ENCODE peak calls at places on chromosomes 4 and X, in ten cellular contexts. W is A549, J is heart left ventricle, L is body of pancreas, I is HepG2, U is right lobe of liver, V is HCT116, X is IMR-90, H is upper lobe of left lung, P is gastrocnemius medialis. B is an unnamed sample.

GRCh38 chrX:104987063-104987462 is 233.4 kb downstream of the TEX13A start:
- ATAC-seq in W (no peak), J (no peak), L (no peak), I (no peak), U (no peak), V (no peak), X (no peak), H (no peak), P (no peak), B (no peak)

GRCh38 chrX:115642304-115642703 is 81.3 kb downstream of the PLS3 start:
- ATAC-seq in W (peak), J (peak), L (no peak), I (no peak), U (peak), V (no peak), X (no peak), H (no peak), P (no peak), B (no peak)

GRCh38 chr4:133148690-133149363 is at the start of gene PCDH10:
- ATAC-seq in W (peak), J (peak), L (peak), I (peak), U (peak), V (no peak), X (peak), H (peak), P (peak), B (peak)

GRCh38 chrX:65451663-65452062 is 82.9 kb downstream of the LAS1L start:
- ATAC-seq in W (no peak), J (no peak), L (no peak), I (peak), U (peak), V (no peak), X (no peak), H (no peak), P (no peak), B (no peak)

GRCh38 chr4:6984611-6985115 is 58.5 kb upstream of the TADA2B start:
- ATAC-seq in W (no peak), J (no peak), L (no peak), I (no peak), U (no peak), V (no peak), X (no peak), H (no peak), P (no peak), B (no peak)

GRCh38 chrX:40513835-40514234 is 66.9 kb upstream of the ATP6AP2 start:
- ATAC-seq in W (no peak), J (no peak), L (no peak), I (no peak), U (no peak), V (no peak), X (no peak), H (no peak), P (no peak), B (no peak)

GRCh38 chr4:95105112-95105511 is 347.4 kb downstream of the BMPR1B start:
- ATAC-seq in W (no peak), J (peak), L (no peak), I (no peak), U (no peak), V (no peak), X (no peak), H (no peak), P (peak), B (no peak)

GRCh38 chr4:114472269-114473032 is 126.2 kb upstream of the UGT8 start:
- ATAC-seq in W (no peak), J (no peak), L (no peak), I (no peak), U (no peak), V (no peak), X (no peak), H (no peak), P (no peak), B (no peak)

GRCh38 chr4:2667428-2667827 is 88.7 kb downstream of the TNIP2 start:
- ATAC-seq in W (no peak), J (no peak), L (no peak), I (no peak), U (no peak), V (no peak), X (no peak), H (no peak), P (no peak), B (no peak)

GRCh38 chr4:3323071-3323481 is 30.3 kb downstream of the RGS12 start:
- ATAC-seq in W (no peak), J (no peak), L (no peak), I (peak), U (no peak), V (no peak), X (no peak), H (no peak), P (no peak), B (no peak)

GRCh38 chrX:16267431-16267830 is 100.2 kb downstream of the MAGEB17 start:
- ATAC-seq in W (no peak), J (no peak), L (no peak), I (no peak), U (no peak), V (no peak), X (no peak), H (no peak), P (no peak), B (no peak)

GRCh38 chrX:119466970-119467369 is 1.3 kb upstream of the SLC25A5 start:
- ATAC-seq in W (no peak), J (no peak), L (peak), I (no peak), U (no peak), V (no peak), X (no peak), H (no peak), P (no peak), B (no peak)

GRCh38 chr4:152807294-152807829 is 27.6 kb downstream of the ARFIP1 start:
- ATAC-seq in W (no peak), J (no peak), L (no peak), I (no peak), U (no peak), V (no peak), X (no peak), H (no peak), P (no peak), B (no peak)

GRCh38 chrX:14359316-14359715 is 170.0 kb upstream of the GLRA2 start:
- ATAC-seq in W (no peak), J (no peak), L (no peak), I (no peak), U (no peak), V (no peak), X (no peak), H (no peak), P (no peak), B (no peak)

DNA sequence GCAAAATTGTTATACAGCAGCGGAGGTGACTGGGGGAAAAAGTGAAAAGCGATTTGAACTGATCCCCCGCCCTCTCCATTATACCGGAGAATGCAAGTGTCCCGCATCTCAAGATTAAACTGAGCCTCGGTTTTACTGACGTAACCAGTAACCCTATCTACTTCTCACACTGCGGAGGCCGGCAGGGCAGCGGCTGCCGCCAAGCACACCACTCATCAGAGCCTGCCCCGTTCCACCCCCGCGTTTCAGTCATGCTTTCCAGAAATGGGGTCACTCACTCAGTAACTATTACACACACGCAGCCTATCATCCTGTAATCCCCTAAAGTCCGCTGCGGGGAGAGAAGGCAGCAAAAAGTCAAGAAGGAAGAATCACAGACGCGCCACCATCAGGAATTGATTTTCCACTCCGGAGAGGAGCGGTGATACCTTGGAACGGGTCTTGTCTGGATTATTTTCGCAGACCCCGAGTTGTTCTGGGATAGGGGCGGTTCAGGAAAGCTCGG is 1.4 kb downstream of the RPS6KA3 start:
- ATAC-seq in W (peak), J (peak), L (no peak), I (peak), U (peak), V (peak), X (peak), H (peak), P (peak), B (peak)
- TF ChIP-seq POLR2A in W (no peak), J (no peak), L (peak), I (peak), U (peak), V (no peak), X (peak), H (no peak), P (peak), B (no peak)

GRCh38 chrX:106168107-106168506 is at the start of gene PWWP3B:
- ATAC-seq in W (no peak), J (peak), L (peak), I (no peak), U (peak), V (peak), X (no peak), H (no peak), P (no peak), B (no peak)
- TF ChIP-seq POLR2A in W (no peak), J (no peak), L (peak), I (no peak), U (no peak), V (peak), X (no peak), H (no peak), P (no peak), B (no peak)

GRCh38 chr4:103673983-103674382 is 45.8 kb downstream of the TACR3 start:
- ATAC-seq in W (no peak), J (no peak), L (no peak), I (no peak), U (no peak), V (no peak), X (no peak), H (no peak), P (no peak), B (no peak)
- TF ChIP-seq POLR2A in W (no peak), J (no peak), L (no peak), I (no peak), U (no peak), V (no peak), X (no peak), H (no peak), P (no peak), B (no peak)

GRCh38 chr4:124423160-124423559 is 289.4 kb downstream of the ANKRD50 start:
- ATAC-seq in W (no peak), J (no peak), L (no peak), I (no peak), U (no peak), V (no peak), X (peak), H (no peak), P (no peak), B (no peak)

GRCh38 chr4:124426279-124426678 is 286.3 kb downstream of the ANKRD50 start:
- ATAC-seq in W (no peak), J (no peak), L (no peak), I (no peak), U (no peak), V (peak), X (no peak), H (no peak), P (no peak), B (no peak)

GRCh38 chr4:124428648-124429047 is 283.9 kb downstream of the ANKRD50 start:
- ATAC-seq in W (no peak), J (no peak), L (no peak), I (no peak), U (peak), V (no peak), X (no peak), H (no peak), P (no peak), B (no peak)

GRCh38 chr4:124429746-124430250 is 282.7 kb downstream of the ANKRD50 start:
- ATAC-seq in W (no peak), J (no peak), L (no peak), I (no peak), U (no peak), V (no peak), X (no peak), H (no peak), P (no peak), B (no peak)

GRCh38 chr4:124427095-124427767 is 285.3 kb downstream of the ANKRD50 start:
- ATAC-seq in W (no peak), J (peak), L (peak), I (no peak), U (peak), V (no peak), X (no peak), H (no peak), P (no peak), B (no peak)
- TF ChIP-seq POLR2A in W (no peak), J (no peak), L (no peak), I (no peak), U (no peak), V (no peak), X (no peak), H (no peak), P (no peak), B (no peak)

DNA sequence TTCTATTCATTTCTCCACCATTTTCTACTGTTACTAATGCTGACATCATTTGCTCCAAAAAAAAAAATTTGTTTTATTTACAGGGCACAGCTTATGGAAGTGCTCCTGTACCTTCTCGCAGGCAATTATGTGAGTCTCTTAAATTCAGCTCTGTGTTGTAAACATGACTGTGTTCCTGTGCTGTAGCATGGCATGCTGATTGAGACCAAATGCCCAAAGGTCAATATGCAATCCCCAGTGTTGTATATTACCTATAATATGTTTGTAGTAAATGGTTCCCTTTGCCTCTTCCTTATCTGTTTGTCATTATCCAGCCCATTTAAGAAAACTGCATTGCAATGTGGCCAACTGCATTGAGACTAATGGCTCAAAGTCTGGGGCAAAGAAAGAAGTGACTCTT is 1020.0 kb upstream of the GRID2 start:
- ATAC-seq in W (no peak), J (no peak), L (no peak), I (no peak), U (no peak), V (no peak), X (no peak), H (no peak), P (no peak), B (no peak)
- TF ChIP-seq POLR2A in W (no peak), J (no peak), L (no peak), I (no peak), U (no peak), V (no peak), X (no peak), H (no peak), P (no peak), B (no peak)

GRCh38 chr4:110619001-110619350 is 3.9 kb downstream of the PITX2 start:
- ATAC-seq in W (no peak), J (no peak), L (no peak), I (no peak), U (no peak), V (no peak), X (no peak), H (no peak), P (no peak), B (no peak)

GRCh38 chr4:110619401-110620247 is 3.3 kb downstream of the PITX2 start:
- ATAC-seq in W (no peak), J (no peak), L (no peak), I (no peak), U (no peak), V (no peak), X (no peak), H (no peak), P (no peak), B (no peak)

GRCh38 chr4:110616162-110617062 is 6.5 kb downstream of the PITX2 start:
- ATAC-seq in W (no peak), J (no peak), L (no peak), I (no peak), U (no peak), V (no peak), X (no peak), H (no peak), P (no peak), B (no peak)

GRCh38 chr4:110617095-110617494 is 5.8 kb downstream of the PITX2 start:
- ATAC-seq in W (no peak), J (no peak), L (no peak), I (no peak), U (no peak), V (no peak), X (no peak), H (no peak), P (no peak), B (no peak)

GRCh38 chr4:110618091-110619000 is 4.5 kb downstream of the PITX2 start:
- ATAC-seq in W (no peak), J (no peak), L (no peak), I (no peak), U (no peak), V (no peak), X (no peak), H (no peak), P (peak), B (peak)
- TF ChIP-seq POLR2A in W (no peak), J (no peak), L (no peak), I (no peak), U (no peak), V (no peak), X (no peak), H (no peak), P (no peak), B (no peak)

DNA sequence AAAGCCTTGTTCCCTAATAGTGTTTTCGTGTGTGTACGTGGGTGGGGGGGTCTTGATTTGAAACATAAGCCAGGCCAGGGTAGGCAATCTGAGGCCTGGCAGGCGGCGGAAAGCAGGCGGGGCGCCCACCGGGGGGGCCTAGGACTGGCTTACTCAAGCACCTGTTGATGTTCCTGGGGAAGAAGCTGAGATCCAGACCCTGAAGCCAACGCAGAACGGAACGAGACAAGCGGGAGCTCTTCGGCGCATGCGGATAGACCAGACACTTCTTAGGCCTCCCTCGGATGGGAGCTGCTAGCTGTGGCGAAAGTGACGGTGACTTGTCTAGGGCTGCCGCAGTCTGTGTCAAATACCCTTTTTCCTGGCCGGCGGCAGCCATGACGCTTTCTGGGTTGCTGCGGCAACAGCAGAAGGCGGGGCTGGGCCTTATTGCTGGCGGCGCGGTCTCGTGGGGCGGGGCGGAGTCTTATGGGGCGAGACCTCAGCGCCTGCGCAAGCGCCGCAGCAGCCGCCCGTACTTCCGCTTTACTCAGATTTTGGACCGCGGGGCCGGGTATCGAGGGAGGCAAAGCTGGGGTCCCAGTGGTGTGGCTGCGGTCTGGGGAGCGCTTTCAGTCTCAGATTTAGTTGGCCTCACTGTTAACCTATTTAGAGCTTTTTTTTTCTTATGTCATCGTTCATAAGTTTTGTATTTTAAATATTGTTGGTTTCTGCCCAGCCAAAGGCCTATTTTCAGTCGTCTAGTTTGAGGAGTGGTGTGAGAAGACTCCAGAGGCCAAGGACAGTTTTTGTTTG is at the start of gene SPATA4:
- ATAC-seq in W (peak), J (peak), L (peak), I (peak), U (peak), V (peak), X (peak), H (peak), P (peak), B (peak)
- TF ChIP-seq POLR2A in W (peak), J (peak), L (peak), I (no peak), U (peak), V (peak), X (peak), H (no peak), P (peak), B (peak)

GRCh38 chrX:107450823-107451509 is 1.5 kb downstream of the FRMPD3 start:
- ATAC-seq in W (no peak), J (no peak), L (no peak), I (no peak), U (no peak), V (peak), X (no peak), H (no peak), P (no peak), B (no peak)
- TF ChIP-seq POLR2A in W (no peak), J (no peak), L (no peak), I (no peak), U (no peak), V (no peak), X (no peak), H (no peak), P (no peak), B (no peak)

DNA sequence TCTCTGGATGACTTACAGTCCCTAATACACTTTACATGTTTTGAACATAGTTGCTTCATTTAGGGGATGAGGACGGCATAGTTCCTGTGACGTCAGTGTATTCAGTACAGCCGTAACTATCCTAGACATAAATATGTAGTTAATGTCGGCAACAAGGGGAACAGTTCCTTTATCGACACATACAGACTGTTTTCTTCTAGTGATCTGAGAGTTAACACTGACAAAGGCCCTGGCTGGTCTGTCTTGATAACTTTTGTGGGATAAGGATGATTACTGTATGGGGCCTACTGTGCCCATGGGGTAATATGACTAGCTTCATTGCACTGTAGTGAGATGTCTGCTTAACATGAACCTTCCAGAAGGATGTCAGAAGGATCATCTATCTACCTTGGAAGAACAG is 131.2 kb downstream of the ZNF518B start:
- ATAC-seq in W (no peak), J (no peak), L (no peak), I (no peak), U (no peak), V (no peak), X (no peak), H (no peak), P (no peak), B (no peak)
- TF ChIP-seq POLR2A in W (no peak), J (no peak), L (no peak), I (no peak), U (no peak), V (no peak), X (no peak), H (no peak), P (no peak), B (no peak)

B was measured in gastroesophageal sphincter.